ENCODE peak calls at places on chromosomes 4 and X, in six cellular contexts. One of them, this sample, is unnamed.
A peak's percentile ranks its signal among the peaks of the same experiment; 100 is the strongest.

GRCh38 chrX:76802698-76803097 is 375.2 kb downstream of the MAGEE1 start:
- DNase-seq in HepG2: no peak
- DNase-seq in HCT116: no peak
- DNase-seq in SK-N-SH: no peak
- DNase-seq in GM12878: no peak
- DNase-seq in GM23338: no peak
- DNase-seq in this sample: no peak

GRCh38 chrX:108590496-108590895 is 145.9 kb downstream of the IRS4 start:
- DNase-seq in HCT116: no peak
- DNase-seq in GM12878: no peak
- DNase-seq in SK-N-SH: no peak
- DNase-seq in HepG2: no peak
- DNase-seq in GM23338: no peak
- DNase-seq in this sample: peak; percentile 40

GRCh38 chr4:184349283-184350039 is 124.9 kb downstream of the IRF2 start:
- DNase-seq in HepG2: no peak
- DNase-seq in HCT116: no peak
- DNase-seq in GM23338: no peak
- DNase-seq in GM12878: no peak
- DNase-seq in SK-N-SH: no peak
- DNase-seq in this sample: no peak

GRCh38 chr4:3406431-3406830 is 35.3 kb upstream of the HGFAC start:
- DNase-seq in HCT116: no peak
- DNase-seq in GM12878: no peak
- DNase-seq in SK-N-SH: no peak
- DNase-seq in GM23338: no peak
- DNase-seq in HepG2: no peak
- DNase-seq in this sample: no peak

GRCh38 chrX:28126886-28127285 is 145.6 kb upstream of the DCAF8L1 start:
- DNase-seq in GM23338: peak; percentile 79
- DNase-seq in HCT116: no peak
- DNase-seq in SK-N-SH: no peak
- DNase-seq in GM12878: no peak
- DNase-seq in HepG2: no peak
- DNase-seq in this sample: no peak

GRCh38 chr4:69594382-69594781 is 45.1 kb downstream of the UGT2A2 start:
- DNase-seq in GM23338: no peak
- DNase-seq in SK-N-SH: no peak
- DNase-seq in GM12878: no peak
- DNase-seq in HCT116: no peak
- DNase-seq in HepG2: peak; percentile 22
- DNase-seq in this sample: no peak

GRCh38 chrX:118807151-118808017 is 16.2 kb upstream of the ZCCHC12 start:
- DNase-seq in HCT116: peak; percentile 15
- DNase-seq in GM23338: peak; percentile 62
- DNase-seq in HepG2: peak; percentile 33
- DNase-seq in GM12878: peak; percentile 15
- DNase-seq in SK-N-SH: peak; percentile 45
- DNase-seq in this sample: peak; percentile 50

GRCh38 chr4:128335541-128335940 is 47.9 kb upstream of the PGRMC2 start:
- DNase-seq in GM12878: no peak
- DNase-seq in HepG2: no peak
- DNase-seq in HCT116: no peak
- DNase-seq in GM23338: no peak
- DNase-seq in SK-N-SH: no peak
- DNase-seq in this sample: no peak

GRCh38 chr4:140645614-140646412 is 77.1 kb upstream of the UCP1 start:
- DNase-seq in SK-N-SH: no peak
- DNase-seq in GM12878: no peak
- DNase-seq in HCT116: no peak
- DNase-seq in GM23338: no peak
- DNase-seq in HepG2: peak; percentile 49
- DNase-seq in this sample: no peak

GRCh38 chr4:183059797-183060196 is 39.3 kb upstream of the WWC2 start:
- DNase-seq in SK-N-SH: no peak
- DNase-seq in HCT116: no peak
- DNase-seq in GM23338: no peak
- DNase-seq in GM12878: no peak
- DNase-seq in HepG2: no peak
- DNase-seq in this sample: no peak

GRCh38 chr4:183057255-183057654 is 41.8 kb upstream of the WWC2 start:
- DNase-seq in GM12878: no peak
- DNase-seq in HCT116: no peak
- DNase-seq in GM23338: no peak
- DNase-seq in HepG2: no peak
- DNase-seq in SK-N-SH: no peak
- DNase-seq in this sample: no peak
- TF ChIP-seq POLR2AphosphoS5 in GM12878: no peak
- TF ChIP-seq POLR2AphosphoS5 in HCT116: no peak
- TF ChIP-seq POLR2AphosphoS5 in GM23338: no peak
- TF ChIP-seq POLR2AphosphoS5 in HepG2: no peak
- TF ChIP-seq POLR2AphosphoS5 in SK-N-SH: no peak
- TF ChIP-seq POLR2AphosphoS5 in this sample: no peak

GRCh38 chr4:48193921-48194320 is 59.9 kb upstream of the TXK start:
- DNase-seq in GM12878: no peak
- DNase-seq in HCT116: no peak
- DNase-seq in SK-N-SH: no peak
- DNase-seq in HepG2: no peak
- DNase-seq in GM23338: no peak
- DNase-seq in this sample: no peak

GRCh38 chr4:48196758-48197504 is 62.9 kb upstream of the TXK start:
- DNase-seq in SK-N-SH: no peak
- DNase-seq in GM23338: no peak
- DNase-seq in HCT116: no peak
- DNase-seq in GM12878: peak; percentile 72
- DNase-seq in HepG2: no peak
- DNase-seq in this sample: no peak

GRCh38 chr4:48194986-48195773 is 61.1 kb upstream of the TXK start:
- DNase-seq in SK-N-SH: peak; percentile 9
- DNase-seq in HepG2: no peak
- DNase-seq in HCT116: no peak
- DNase-seq in GM12878: no peak
- DNase-seq in GM23338: no peak
- DNase-seq in this sample: peak; percentile 72

GRCh38 chr4:48197643-48198237 is 63.7 kb upstream of the TXK start:
- DNase-seq in GM12878: no peak
- DNase-seq in HCT116: no peak
- DNase-seq in GM23338: no peak
- DNase-seq in HepG2: no peak
- DNase-seq in SK-N-SH: no peak
- DNase-seq in this sample: no peak

DNA sequence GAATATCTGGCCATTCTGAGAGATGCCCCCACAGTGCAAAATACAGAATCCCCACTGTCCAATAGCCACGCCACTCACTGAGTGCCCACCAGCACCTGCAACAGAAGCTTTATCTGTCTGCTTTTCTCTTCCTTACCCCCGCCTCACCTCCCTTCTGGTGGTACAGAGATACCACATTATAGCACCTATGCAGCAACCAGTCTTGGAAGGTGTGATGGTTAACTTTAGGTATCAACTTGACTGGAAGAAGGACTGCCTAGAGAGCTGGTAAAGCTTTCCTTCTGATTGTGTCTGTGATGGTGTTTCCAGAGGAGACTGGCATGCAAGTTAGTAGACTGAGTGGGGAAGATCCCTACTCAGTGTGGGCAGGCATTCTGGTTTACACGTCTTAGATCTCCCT is 61.8 kb upstream of the TXK start:
- DNase-seq in SK-N-SH: no peak
- DNase-seq in HepG2: no peak
- DNase-seq in HCT116: no peak
- DNase-seq in GM12878: no peak
- DNase-seq in GM23338: no peak
- DNase-seq in this sample: no peak
- H2AFZ ChIP-seq in SK-N-SH: no peak overlapping the region
- H2AFZ ChIP-seq in HepG2: no peak overlapping the region
- H2AFZ ChIP-seq in HCT116: no peak overlapping the region
- H2AFZ ChIP-seq in GM12878: no peak overlapping the region
- H2AFZ ChIP-seq in GM23338: no peak overlapping the region
- H2AFZ ChIP-seq in this sample: no peak overlapping the region

GRCh38 chr4:10104211-10104990 is 12.2 kb downstream of the WDR1 start:
- DNase-seq in SK-N-SH: no peak
- DNase-seq in HepG2: no peak
- DNase-seq in GM23338: no peak
- DNase-seq in HCT116: no peak
- DNase-seq in GM12878: no peak
- DNase-seq in this sample: no peak
- H3K4me2 ChIP-seq in SK-N-SH: peak overlapping the region; percentile 72
- H3K4me2 ChIP-seq in HepG2: no peak overlapping the region
- H3K4me2 ChIP-seq in GM23338: no peak overlapping the region
- H3K4me2 ChIP-seq in HCT116: no peak overlapping the region
- H3K4me2 ChIP-seq in GM12878: no peak overlapping the region
- H3K4me2 ChIP-seq in this sample: no peak overlapping the region

GRCh38 chr4:123807187-123807586 is 410.6 kb downstream of the SPRY1 start:
- DNase-seq in GM12878: no peak
- DNase-seq in HepG2: no peak
- DNase-seq in SK-N-SH: no peak
- DNase-seq in HCT116: no peak
- DNase-seq in GM23338: no peak
- DNase-seq in this sample: no peak

GRCh38 chr4:123809864-123810263 is 413.3 kb downstream of the SPRY1 start:
- DNase-seq in GM12878: no peak
- DNase-seq in SK-N-SH: no peak
- DNase-seq in GM23338: no peak
- DNase-seq in HCT116: no peak
- DNase-seq in HepG2: peak; percentile 49
- DNase-seq in this sample: no peak

GRCh38 chr4:123804171-123804721 is 407.7 kb downstream of the SPRY1 start:
- DNase-seq in HCT116: no peak
- DNase-seq in SK-N-SH: no peak
- DNase-seq in HepG2: no peak
- DNase-seq in GM12878: no peak
- DNase-seq in GM23338: no peak
- DNase-seq in this sample: no peak

GRCh38 chr4:123806057-123806456 is 409.5 kb downstream of the SPRY1 start:
- DNase-seq in HepG2: no peak
- DNase-seq in GM23338: no peak
- DNase-seq in SK-N-SH: no peak
- DNase-seq in GM12878: no peak
- DNase-seq in HCT116: no peak
- DNase-seq in this sample: no peak

DNA sequence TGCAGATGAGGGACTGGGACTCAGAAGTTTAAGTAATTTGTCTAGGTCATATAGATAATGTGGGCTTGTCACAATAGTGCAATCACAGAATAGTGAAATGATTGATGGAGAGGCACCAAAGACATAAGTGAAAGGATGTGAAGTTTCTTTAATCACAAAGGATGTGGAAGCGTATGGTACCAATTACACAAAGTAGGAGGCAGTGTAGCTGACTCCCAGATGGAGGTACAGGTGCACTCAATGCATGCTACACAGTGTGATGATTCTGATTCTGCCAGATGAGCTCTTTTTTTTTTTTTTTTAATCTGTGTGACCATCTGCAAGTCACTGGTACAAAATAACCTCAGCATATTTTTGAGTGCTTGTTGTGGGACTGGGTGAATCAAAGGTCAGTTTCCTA is 411.3 kb downstream of the SPRY1 start:
- DNase-seq in SK-N-SH: no peak
- DNase-seq in GM23338: no peak
- DNase-seq in HepG2: no peak
- DNase-seq in HCT116: no peak
- DNase-seq in GM12878: no peak
- DNase-seq in this sample: no peak
- TF ChIP-seq POLR2AphosphoS5 in SK-N-SH: no peak
- TF ChIP-seq POLR2AphosphoS5 in GM23338: no peak
- TF ChIP-seq POLR2AphosphoS5 in HepG2: no peak
- TF ChIP-seq POLR2AphosphoS5 in HCT116: no peak
- TF ChIP-seq POLR2AphosphoS5 in GM12878: no peak
- TF ChIP-seq POLR2AphosphoS5 in this sample: no peak

DNA sequence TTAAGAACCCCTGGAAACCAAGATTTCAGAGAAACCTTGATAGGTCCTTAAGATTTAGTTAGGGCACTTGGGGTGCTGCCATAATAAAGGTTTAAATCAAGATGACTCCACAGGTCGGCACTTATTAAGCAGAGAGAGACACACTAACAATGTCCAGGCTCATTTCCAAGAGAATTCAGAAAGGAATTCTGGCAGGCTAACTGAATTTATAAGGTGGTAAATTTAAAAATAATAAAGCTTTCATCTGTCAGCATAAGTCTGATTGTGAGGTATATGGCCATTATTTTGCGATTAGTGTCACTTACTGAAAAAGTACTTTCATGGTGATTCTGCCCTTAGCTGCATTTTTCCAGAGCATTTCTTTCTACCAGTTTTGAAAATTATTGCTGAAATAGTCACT is 472.7 kb downstream of the ARAP2 start:
- DNase-seq in SK-N-SH: no peak
- DNase-seq in HCT116: no peak
- DNase-seq in HepG2: no peak
- DNase-seq in GM23338: no peak
- DNase-seq in GM12878: no peak
- DNase-seq in this sample: no peak
- H2AFZ ChIP-seq in SK-N-SH: no peak overlapping the region
- H2AFZ ChIP-seq in HCT116: no peak overlapping the region
- H2AFZ ChIP-seq in HepG2: no peak overlapping the region
- H2AFZ ChIP-seq in GM23338: no peak overlapping the region
- H2AFZ ChIP-seq in GM12878: no peak overlapping the region
- H2AFZ ChIP-seq in this sample: no peak overlapping the region